ENCODE peak calls at places on chromosome 21, in eight cellular contexts. N is neuronal stem cell, L is cardiac fibroblast, X is suprapubic skin, Z is fibroblast of pulmonary artery, M is BJ, U is aorta, C is HFF-Myc. A is an unnamed sample.

GRCh38 chr21:46295177-46295711 is 9.1 kb downstream of the YBEY start:
- DNase-seq in Z (peak; percentile 43), X (no peak), M (no peak), C (peak; percentile 73), U (no peak), L (peak; percentile 69), N (no peak), A (no peak)

GRCh38 chr21:41684381-41685245 is 82.2 kb downstream of the RIPK4 start:
- DNase-seq in M (peak; percentile 47), U (peak; percentile 70), X (no peak), L (peak; percentile 51), C (no peak), N (no peak), Z (peak; percentile 62), A (no peak)

GRCh38 chr21:38249256-38249655 is 7.5 kb upstream of the KCNJ15 start:
- DNase-seq in L (no peak), X (no peak), C (no peak), N (no peak), Z (no peak), U (no peak), M (no peak), A (no peak)

GRCh38 chr21:18608226-18608625 is 204.6 kb upstream of the TMPRSS15 start:
- DNase-seq in N (no peak), L (no peak), M (no peak), X (no peak), Z (no peak), C (no peak), U (no peak), A (no peak)

GRCh38 chr21:15521644-15522001 is 208.2 kb upstream of the USP25 start:
- DNase-seq in Z (no peak), L (no peak), U (no peak), M (no peak), X (no peak), N (no peak), C (no peak), A (no peak)

GRCh38 chr21:38170705-38171682 is 85.8 kb upstream of the KCNJ15 start:
- DNase-seq in Z (peak; percentile 6), X (no peak), C (no peak), M (no peak), U (no peak), N (no peak), L (peak; percentile 44), A (no peak)

GRCh38 chr21:46498335-46499050 is 39.8 kb downstream of the DIP2A start:
- DNase-seq in M (no peak), Z (no peak), X (no peak), L (peak; percentile 9), C (no peak), N (no peak), U (no peak), A (no peak)

GRCh38 chr21:38912355-38912619 is 106.6 kb downstream of the ETS2 start:
- DNase-seq in N (no peak), U (no peak), Z (no peak), M (no peak), X (no peak), C (no peak), L (no peak), A (no peak)

GRCh38 chr21:25560151-25560783 is 47.0 kb downstream of the MRPL39 start:
- DNase-seq in U (no peak), X (no peak), N (no peak), L (no peak), M (no peak), C (no peak), Z (peak; percentile 23), A (no peak)

DNA sequence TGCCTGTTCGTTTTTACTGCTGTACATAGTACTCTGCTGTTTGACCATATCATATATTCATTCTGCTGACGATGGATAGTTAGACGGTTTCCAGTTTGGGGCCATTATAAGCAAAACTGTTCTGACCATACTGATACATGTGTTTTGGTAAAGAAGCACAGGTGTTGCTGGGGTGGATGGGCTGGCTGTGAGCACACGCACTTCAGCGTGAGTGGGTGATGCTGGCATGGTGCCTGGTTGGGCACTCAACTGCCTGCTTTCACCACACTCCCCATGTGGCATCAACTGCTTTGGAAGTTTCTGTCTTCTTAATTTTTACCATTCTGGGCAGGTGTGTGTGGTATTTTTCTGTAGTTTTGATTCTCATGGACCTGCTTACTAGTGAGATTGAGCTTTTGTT is 37.3 kb downstream of the ADARB1 start:
- DNase-seq in C (no peak), Z (no peak), L (no peak), M (no peak), X (no peak), U (no peak), N (no peak), A (no peak)
- H3K4me3 ChIP-seq in C (no peak overlapping the region), Z (no peak overlapping the region), L (no peak overlapping the region), M (no peak overlapping the region), X (no peak overlapping the region), U (no peak overlapping the region), N (no peak overlapping the region), A (no peak overlapping the region)

GRCh38 chr21:45244799-45245340 is 42.8 kb downstream of the POFUT2 start:
- DNase-seq in X (no peak), C (no peak), N (no peak), U (peak; percentile 41), Z (no peak), L (no peak), M (no peak), A (peak; percentile 60)
- H3K4me3 ChIP-seq in X (no peak overlapping the region), C (no peak overlapping the region), N (no peak overlapping the region), U (no peak overlapping the region), Z (no peak overlapping the region), L (no peak overlapping the region), M (no peak overlapping the region), A (no peak overlapping the region)

DNA sequence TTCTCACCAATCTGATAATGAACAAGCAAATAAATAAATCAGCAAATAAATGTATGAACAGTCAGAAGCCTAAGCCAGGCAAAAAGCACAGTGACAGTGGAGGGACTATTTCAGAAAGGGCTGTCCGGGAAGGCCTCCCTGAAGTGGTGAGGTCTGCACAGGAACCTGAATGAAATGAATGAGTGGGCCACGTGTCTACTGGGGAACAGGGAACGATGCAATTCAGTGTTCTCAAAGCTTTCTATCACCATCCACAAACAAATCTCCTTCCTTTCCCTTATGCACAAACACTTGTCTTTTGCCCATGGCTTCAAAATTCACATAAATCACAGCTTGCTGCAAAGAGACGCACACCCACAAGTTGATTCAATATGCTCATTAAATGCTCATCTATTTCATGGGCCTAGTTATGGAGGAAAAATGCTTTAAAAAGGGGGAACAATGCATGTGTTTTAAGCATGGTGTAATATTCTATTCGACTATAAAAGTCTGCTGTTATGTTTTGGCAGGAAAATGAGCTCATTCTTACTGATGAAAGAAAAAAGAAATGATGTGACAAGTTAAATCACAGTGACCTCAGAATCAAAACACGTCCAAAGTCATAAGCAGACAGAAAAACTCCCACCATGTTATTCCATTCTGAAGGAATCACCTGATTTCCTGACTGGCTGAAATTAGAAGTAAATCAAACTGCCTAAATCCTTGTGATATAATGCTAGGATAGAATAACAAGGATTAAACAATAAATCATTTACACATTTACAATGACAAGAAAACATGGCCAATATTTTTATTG is 21.6 kb downstream of the URB1 start:
- DNase-seq in N (no peak), Z (peak; percentile 57), U (no peak), C (no peak), M (no peak), L (peak; percentile 56), X (peak; percentile 24), A (no peak)
- H3K4me3 ChIP-seq in N (no peak overlapping the region), Z (no peak overlapping the region), U (no peak overlapping the region), C (no peak overlapping the region), M (no peak overlapping the region), L (no peak overlapping the region), X (no peak overlapping the region), A (no peak overlapping the region)

GRCh38 chr21:36980280-36981048 is 14.0 kb upstream of the HLCS start:
- DNase-seq in Z (no peak), N (no peak), U (peak; percentile 80), C (no peak), X (peak; percentile 64), L (peak; percentile 45), M (no peak), A (no peak)

GRCh38 chr21:36976228-36976627 is 9.8 kb upstream of the HLCS start:
- DNase-seq in Z (no peak), C (no peak), U (no peak), X (no peak), M (no peak), L (no peak), N (no peak), A (no peak)

GRCh38 chr21:36976882-36977651 is 10.6 kb upstream of the HLCS start:
- DNase-seq in X (no peak), Z (peak; percentile 87), C (peak; percentile 73), N (peak; percentile 60), M (peak; percentile 46), U (no peak), L (peak; percentile 87), A (no peak)

GRCh38 chr21:36981977-36982700 is 15.7 kb upstream of the HLCS start:
- DNase-seq in L (no peak), M (no peak), U (no peak), Z (no peak), C (no peak), X (no peak), N (no peak), A (no peak)

DNA sequence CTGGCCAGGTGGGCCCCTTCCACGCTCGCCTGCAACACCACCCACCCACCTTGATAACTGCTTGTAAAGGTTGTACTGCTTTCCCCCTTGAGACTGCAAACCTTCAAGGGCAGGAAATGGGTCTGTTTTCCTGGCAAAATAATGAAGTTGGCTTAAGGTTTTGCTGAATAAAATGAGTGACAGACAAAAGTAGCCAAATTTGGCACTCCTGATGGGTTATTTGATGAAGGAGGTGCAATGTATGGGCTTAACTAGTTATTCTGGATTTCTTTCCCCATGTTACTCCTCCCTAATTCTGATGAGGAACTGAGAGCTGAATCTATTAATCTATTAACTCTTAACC is 14.6 kb upstream of the HLCS start:
- DNase-seq in X (no peak), C (no peak), L (no peak), M (no peak), Z (no peak), N (no peak), U (no peak), A (no peak)
- H3K4me3 ChIP-seq in X (peak overlapping the region; percentile 63), C (peak overlapping the region; percentile 39), L (peak overlapping the region; percentile 54), M (no peak overlapping the region), Z (no peak overlapping the region), N (no peak overlapping the region), U (peak overlapping the region; percentile 44), A (peak overlapping the region; percentile 40)

DNA sequence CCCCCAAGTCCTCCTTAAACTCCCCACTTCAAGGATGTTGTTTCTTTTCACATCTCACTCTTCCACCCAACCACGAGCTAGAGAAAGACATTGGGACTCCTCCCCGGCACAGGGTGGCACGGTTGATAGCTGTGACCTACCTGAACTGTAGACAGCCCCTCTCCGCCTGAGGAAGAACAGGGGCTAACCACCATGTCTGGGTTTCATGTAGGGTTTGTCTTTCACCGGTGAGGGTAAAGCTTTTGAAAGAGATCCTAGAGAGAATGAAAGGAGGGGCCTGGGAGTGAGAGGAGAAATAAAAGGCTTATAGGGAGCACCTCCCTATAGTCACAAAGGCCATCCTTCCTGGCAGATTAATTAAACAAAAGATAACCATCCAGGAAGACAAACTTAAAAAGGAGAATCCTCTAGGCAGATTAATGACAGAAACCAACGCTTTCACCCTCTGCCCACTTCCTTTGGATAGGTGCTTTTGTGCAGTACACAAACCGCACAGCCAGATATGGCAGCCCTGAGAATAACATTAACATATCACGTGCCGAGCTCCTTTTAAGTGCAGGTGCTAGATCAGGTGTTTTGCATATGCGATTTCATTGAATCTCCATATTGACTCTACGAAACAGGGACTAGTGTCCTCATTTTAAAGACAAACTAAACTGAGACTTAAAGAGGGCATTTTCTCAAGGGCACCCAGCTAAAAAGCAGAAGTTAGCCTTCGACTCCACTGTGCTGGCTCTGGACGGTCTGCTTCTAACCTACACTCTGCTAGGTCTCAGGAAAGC is 178.0 kb upstream of the RUNX1 start:
- DNase-seq in X (no peak), M (no peak), N (no peak), C (no peak), L (no peak), Z (no peak), U (no peak), A (no peak)
- H3K4me3 ChIP-seq in X (no peak overlapping the region), M (no peak overlapping the region), N (no peak overlapping the region), C (no peak overlapping the region), L (no peak overlapping the region), Z (no peak overlapping the region), U (no peak overlapping the region), A (no peak overlapping the region)

A was measured in vagina.